ENCODE peak calls at places on chromosomes 11 and 22, in nine cellular contexts. One of them, this sample, is unnamed.

GRCh38 chr11:128061321-128061871 is 526.0 kb downstream of the ETS1 start:
- DNase-seq in DND-41: peak; percentile 69
- DNase-seq in uterus: peak; percentile 18
- DNase-seq in ovary: no peak
- DNase-seq in colonic mucosa: no peak
- DNase-seq in small intestine: no peak
- DNase-seq in fibroblast of lung: peak; percentile 98
- DNase-seq in aorta: no peak
- DNase-seq in H7: no peak
- DNase-seq in this sample: no peak

GRCh38 chr11:113470233-113470632 is 5.0 kb downstream of the DRD2 start:
- DNase-seq in fibroblast of lung: no peak
- DNase-seq in small intestine: no peak
- DNase-seq in colonic mucosa: no peak
- DNase-seq in aorta: no peak
- DNase-seq in H7: peak; percentile 48
- DNase-seq in uterus: no peak
- DNase-seq in ovary: no peak
- DNase-seq in DND-41: no peak
- DNase-seq in this sample: no peak

GRCh38 chr11:13215157-13215556 is 62.4 kb upstream of the BMAL1 start:
- DNase-seq in H7: no peak
- DNase-seq in small intestine: no peak
- DNase-seq in DND-41: no peak
- DNase-seq in colonic mucosa: no peak
- DNase-seq in ovary: no peak
- DNase-seq in aorta: no peak
- DNase-seq in fibroblast of lung: peak; percentile 88
- DNase-seq in uterus: no peak
- DNase-seq in this sample: no peak

GRCh38 chr11:116731097-116731761 is 41.6 kb downstream of the BUD13 start:
- DNase-seq in aorta: no peak
- DNase-seq in H7: peak; percentile 88
- DNase-seq in DND-41: no peak
- DNase-seq in uterus: no peak
- DNase-seq in small intestine: peak; percentile 19
- DNase-seq in fibroblast of lung: peak; percentile 26
- DNase-seq in ovary: no peak
- DNase-seq in colonic mucosa: no peak
- DNase-seq in this sample: peak; percentile 49

GRCh38 chr11:78812513-78813293 is 238.0 kb upstream of the NARS2 start:
- DNase-seq in DND-41: no peak
- DNase-seq in ovary: no peak
- DNase-seq in uterus: no peak
- DNase-seq in fibroblast of lung: no peak
- DNase-seq in aorta: no peak
- DNase-seq in H7: peak; percentile 49
- DNase-seq in small intestine: peak; percentile 29
- DNase-seq in colonic mucosa: no peak
- DNase-seq in this sample: no peak

GRCh38 chr11:10400856-10401255 is 54.2 kb upstream of the AMPD3 start:
- DNase-seq in fibroblast of lung: peak; percentile 36
- DNase-seq in aorta: no peak
- DNase-seq in ovary: no peak
- DNase-seq in H7: no peak
- DNase-seq in DND-41: no peak
- DNase-seq in uterus: no peak
- DNase-seq in colonic mucosa: no peak
- DNase-seq in small intestine: no peak
- DNase-seq in this sample: no peak

GRCh38 chr11:76935030-76935429 is 74.3 kb downstream of the ACER3 start:
- DNase-seq in ovary: no peak
- DNase-seq in aorta: no peak
- DNase-seq in uterus: no peak
- DNase-seq in fibroblast of lung: no peak
- DNase-seq in colonic mucosa: no peak
- DNase-seq in DND-41: no peak
- DNase-seq in small intestine: no peak
- DNase-seq in H7: no peak
- DNase-seq in this sample: no peak

GRCh38 chr11:32056445-32056844 is 34.4 kb upstream of the RCN1 start:
- DNase-seq in small intestine: no peak
- DNase-seq in ovary: no peak
- DNase-seq in DND-41: no peak
- DNase-seq in fibroblast of lung: peak; percentile 67
- DNase-seq in colonic mucosa: no peak
- DNase-seq in H7: no peak
- DNase-seq in aorta: no peak
- DNase-seq in uterus: no peak
- DNase-seq in this sample: no peak

GRCh38 chr11:44681698-44682097 is 45.1 kb upstream of the TSPAN18 start:
- DNase-seq in ovary: no peak
- DNase-seq in DND-41: no peak
- DNase-seq in fibroblast of lung: peak; percentile 70
- DNase-seq in aorta: no peak
- DNase-seq in colonic mucosa: no peak
- DNase-seq in uterus: no peak
- DNase-seq in small intestine: no peak
- DNase-seq in H7: no peak
- DNase-seq in this sample: no peak

GRCh38 chr22:20654343-20655208 is 119.3 kb upstream of the SERPIND1 start:
- DNase-seq in small intestine: no peak
- DNase-seq in fibroblast of lung: no peak
- DNase-seq in aorta: no peak
- DNase-seq in colonic mucosa: no peak
- DNase-seq in uterus: no peak
- DNase-seq in DND-41: no peak
- DNase-seq in H7: no peak
- DNase-seq in ovary: no peak
- DNase-seq in this sample: peak; percentile 81

GRCh38 chr22:33606495-33606894 is 313.8 kb downstream of the LARGE1 start:
- DNase-seq in small intestine: no peak
- DNase-seq in fibroblast of lung: no peak
- DNase-seq in ovary: no peak
- DNase-seq in DND-41: no peak
- DNase-seq in colonic mucosa: no peak
- DNase-seq in uterus: no peak
- DNase-seq in aorta: no peak
- DNase-seq in H7: no peak
- DNase-seq in this sample: no peak

GRCh38 chr11:100515087-100515486 is 172.0 kb upstream of the ARHGAP42 start:
- DNase-seq in H7: peak; percentile 7
- DNase-seq in uterus: no peak
- DNase-seq in aorta: no peak
- DNase-seq in DND-41: no peak
- DNase-seq in fibroblast of lung: peak; percentile 40
- DNase-seq in colonic mucosa: no peak
- DNase-seq in ovary: no peak
- DNase-seq in small intestine: no peak
- DNase-seq in this sample: no peak

GRCh38 chr11:106399075-106399500 is 321.6 kb downstream of the AASDHPPT start:
- DNase-seq in H7: no peak
- DNase-seq in aorta: peak; percentile 77
- DNase-seq in colonic mucosa: no peak
- DNase-seq in small intestine: no peak
- DNase-seq in uterus: peak; percentile 71
- DNase-seq in fibroblast of lung: peak; percentile 100
- DNase-seq in ovary: peak; percentile 21
- DNase-seq in DND-41: no peak
- DNase-seq in this sample: no peak

GRCh38 chr11:70885721-70886305 is 366.6 kb downstream of the SHANK2 start:
- DNase-seq in aorta: no peak
- DNase-seq in H7: no peak
- DNase-seq in ovary: no peak
- DNase-seq in fibroblast of lung: no peak
- DNase-seq in colonic mucosa: no peak
- DNase-seq in small intestine: no peak
- DNase-seq in DND-41: no peak
- DNase-seq in uterus: no peak
- DNase-seq in this sample: no peak

GRCh38 chr22:37140686-37141323 is 8.9 kb downstream of the IL2RB start:
- DNase-seq in uterus: no peak
- DNase-seq in H7: no peak
- DNase-seq in small intestine: no peak
- DNase-seq in DND-41: peak; percentile 17
- DNase-seq in ovary: no peak
- DNase-seq in aorta: no peak
- DNase-seq in fibroblast of lung: no peak
- DNase-seq in colonic mucosa: no peak
- DNase-seq in this sample: no peak

GRCh38 chr11:102794382-102794781 is 3.6 kb downstream of the MMP1 start:
- DNase-seq in H7: peak; percentile 41
- DNase-seq in small intestine: no peak
- DNase-seq in uterus: no peak
- DNase-seq in fibroblast of lung: peak; percentile 14
- DNase-seq in colonic mucosa: no peak
- DNase-seq in DND-41: peak; percentile 18
- DNase-seq in aorta: no peak
- DNase-seq in ovary: no peak
- DNase-seq in this sample: no peak

GRCh38 chr11:59273008-59273841 is 60.5 kb upstream of the MPEG1 start:
- DNase-seq in uterus: no peak
- DNase-seq in ovary: no peak
- DNase-seq in aorta: no peak
- DNase-seq in colonic mucosa: peak; percentile 69
- DNase-seq in H7: no peak
- DNase-seq in fibroblast of lung: no peak
- DNase-seq in DND-41: no peak
- DNase-seq in small intestine: peak; percentile 49
- DNase-seq in this sample: no peak

GRCh38 chr22:29208879-29209623 is 3.4 kb downstream of the EMID1 start:
- DNase-seq in aorta: no peak
- DNase-seq in small intestine: no peak
- DNase-seq in DND-41: no peak
- DNase-seq in uterus: no peak
- DNase-seq in H7: peak; percentile 57
- DNase-seq in fibroblast of lung: no peak
- DNase-seq in ovary: no peak
- DNase-seq in colonic mucosa: no peak
- DNase-seq in this sample: no peak

GRCh38 chr22:21679383-21679782 is 13.6 kb downstream of the PPIL2 start:
- DNase-seq in colonic mucosa: no peak
- DNase-seq in H7: no peak
- DNase-seq in fibroblast of lung: no peak
- DNase-seq in DND-41: no peak
- DNase-seq in ovary: no peak
- DNase-seq in small intestine: no peak
- DNase-seq in uterus: no peak
- DNase-seq in aorta: no peak
- DNase-seq in this sample: no peak

GRCh38 chr11:130421199-130421585 is 7.2 kb downstream of the ADAMTS8 start:
- DNase-seq in colonic mucosa: no peak
- DNase-seq in aorta: peak; percentile 30
- DNase-seq in ovary: no peak
- DNase-seq in DND-41: no peak
- DNase-seq in uterus: no peak
- DNase-seq in small intestine: no peak
- DNase-seq in fibroblast of lung: no peak
- DNase-seq in H7: peak; percentile 19
- DNase-seq in this sample: no peak
- H3K36me3 ChIP-seq in colonic mucosa: no peaks in the 10 kb centered on the region
- H3K36me3 ChIP-seq in aorta: no peaks in the 10 kb centered on the region
- H3K36me3 ChIP-seq in ovary: no peaks in the 10 kb centered on the region
- H3K36me3 ChIP-seq in DND-41: no peaks in the 10 kb centered on the region
- H3K36me3 ChIP-seq in uterus: no peaks in the 10 kb centered on the region
- H3K36me3 ChIP-seq in small intestine: no peaks in the 10 kb centered on the region
- H3K36me3 ChIP-seq in fibroblast of lung: no peaks in the 10 kb centered on the region
- H3K36me3 ChIP-seq in H7: no peaks in the 10 kb centered on the region
- H3K36me3 ChIP-seq in this sample: no peaks in the 10 kb centered on the region

GRCh38 chr22:22706253-22706940 is 62.0 kb downstream of the GGTLC2 start:
- DNase-seq in fibroblast of lung: no peak
- DNase-seq in uterus: no peak
- DNase-seq in ovary: no peak
- DNase-seq in colonic mucosa: no peak
- DNase-seq in H7: no peak
- DNase-seq in DND-41: no peak
- DNase-seq in aorta: no peak
- DNase-seq in small intestine: no peak
- DNase-seq in this sample: no peak
- H3K27me3 ChIP-seq in fibroblast of lung: no peaks in the 10 kb centered on the region
- H3K27me3 ChIP-seq in uterus: no peaks in the 10 kb centered on the region
- H3K27me3 ChIP-seq in ovary: no peaks in the 10 kb centered on the region
- H3K27me3 ChIP-seq in colonic mucosa: no peaks in the 10 kb centered on the region
- H3K27me3 ChIP-seq in H7: peaks cover 38% of the 10 kb centered on the region
- H3K27me3 ChIP-seq in DND-41: no peaks in the 10 kb centered on the region
- H3K27me3 ChIP-seq in aorta: no peaks in the 10 kb centered on the region
- H3K27me3 ChIP-seq in small intestine: no peaks in the 10 kb centered on the region
- H3K27me3 ChIP-seq in this sample: no peaks in the 10 kb centered on the region

GRCh38 chr11:20671856-20672546 is 2.6 kb downstream of the NELL1 start:
- DNase-seq in uterus: no peak
- DNase-seq in aorta: no peak
- DNase-seq in fibroblast of lung: no peak
- DNase-seq in small intestine: no peak
- DNase-seq in ovary: no peak
- DNase-seq in H7: peak; percentile 29
- DNase-seq in colonic mucosa: no peak
- DNase-seq in DND-41: no peak
- DNase-seq in this sample: no peak

GRCh38 chr11:20668844-20669832 is at the start of gene NELL1:
- DNase-seq in H7: peak; percentile 84
- DNase-seq in fibroblast of lung: no peak
- DNase-seq in ovary: no peak
- DNase-seq in small intestine: no peak
- DNase-seq in aorta: no peak
- DNase-seq in colonic mucosa: no peak
- DNase-seq in DND-41: no peak
- DNase-seq in uterus: no peak
- DNase-seq in this sample: no peak

GRCh38 chr11:20670932-20671403 is 1.6 kb downstream of the NELL1 start:
- DNase-seq in small intestine: no peak
- DNase-seq in H7: peak; percentile 32
- DNase-seq in fibroblast of lung: no peak
- DNase-seq in DND-41: no peak
- DNase-seq in aorta: no peak
- DNase-seq in colonic mucosa: no peak
- DNase-seq in uterus: no peak
- DNase-seq in ovary: no peak
- DNase-seq in this sample: no peak

GRCh38 chr11:20668410-20668809 is 976 bp upstream of the NELL1 start:
- DNase-seq in H7: no peak
- DNase-seq in small intestine: no peak
- DNase-seq in colonic mucosa: no peak
- DNase-seq in ovary: no peak
- DNase-seq in fibroblast of lung: no peak
- DNase-seq in aorta: no peak
- DNase-seq in uterus: no peak
- DNase-seq in DND-41: no peak
- DNase-seq in this sample: no peak

GRCh38 chr11:20669833-20670684 is 673 bp downstream of the NELL1 start:
- DNase-seq in uterus: no peak
- DNase-seq in ovary: no peak
- DNase-seq in H7: peak; percentile 71
- DNase-seq in fibroblast of lung: no peak
- DNase-seq in aorta: no peak
- DNase-seq in colonic mucosa: no peak
- DNase-seq in DND-41: no peak
- DNase-seq in small intestine: no peak
- DNase-seq in this sample: no peak
- H3K4me3 ChIP-seq in uterus: no peak overlapping the region
- H3K4me3 ChIP-seq in ovary: no peak overlapping the region
- H3K4me3 ChIP-seq in H7: peak overlapping the region; percentile 60
- H3K4me3 ChIP-seq in fibroblast of lung: no peak overlapping the region
- H3K4me3 ChIP-seq in aorta: no peak overlapping the region
- H3K4me3 ChIP-seq in colonic mucosa: no peak overlapping the region
- H3K4me3 ChIP-seq in DND-41: no peak overlapping the region
- H3K4me3 ChIP-seq in small intestine: no peak overlapping the region
- H3K4me3 ChIP-seq in this sample: no peak overlapping the region

GRCh38 chr22:24097961-24098391 is 83.3 kb upstream of the SUSD2 start:
- DNase-seq in uterus: no peak
- DNase-seq in DND-41: no peak
- DNase-seq in H7: no peak
- DNase-seq in small intestine: no peak
- DNase-seq in ovary: no peak
- DNase-seq in fibroblast of lung: no peak
- DNase-seq in aorta: peak; percentile 69
- DNase-seq in colonic mucosa: no peak
- DNase-seq in this sample: peak; percentile 38
- H3K36me3 ChIP-seq in uterus: no peaks in the 10 kb centered on the region
- H3K36me3 ChIP-seq in DND-41: peaks cover 89% of the 10 kb centered on the region
- H3K36me3 ChIP-seq in H7: peaks cover 25% of the 10 kb centered on the region
- H3K36me3 ChIP-seq in small intestine: no peaks in the 10 kb centered on the region
- H3K36me3 ChIP-seq in ovary: no peaks in the 10 kb centered on the region
- H3K36me3 ChIP-seq in fibroblast of lung: peaks cover 15% of the 10 kb centered on the region
- H3K36me3 ChIP-seq in aorta: no peaks in the 10 kb centered on the region
- H3K36me3 ChIP-seq in colonic mucosa: peaks cover 6% of the 10 kb centered on the region
- H3K36me3 ChIP-seq in this sample: peaks cover 58% of the 10 kb centered on the region

This sample was measured in upper lobe of right lung.